ENCODE peak calls at places on chromosomes 13 and 19, in six cellular contexts. V is heart right ventricle, C is aorta, L is small intestine, B is body of pancreas, Z is iPS DF 6.9. S is an unnamed sample. For H3K4me1 and H3K36me3, the result is how much of the 10 kb centered on the place peaks cover.

GRCh38 chr13:113172419-113172926 is 14.0 kb downstream of the PROZ start:
- DNase-seq in V (no peak), C (no peak), L (no peak), B (no peak), Z (no peak), S (no peak)

GRCh38 chr19:45473366-45474190 is 5.8 kb downstream of the FOSB start:
- DNase-seq in V (no peak), C (no peak), L (no peak), B (no peak), Z (no peak), S (no peak)

GRCh38 chr13:26784704-26785639 is 24.4 kb upstream of the GPR12 start:
- DNase-seq in V (no peak), C (peak), L (no peak), B (no peak), Z (no peak), S (no peak)

GRCh38 chr13:98890186-98890585 is 87.7 kb downstream of the DOCK9 start:
- DNase-seq in V (no peak), C (no peak), L (peak), B (no peak), Z (no peak), S (peak)

GRCh38 chr13:31850041-31850440 is 110.7 kb downstream of the RXFP2 start:
- DNase-seq in V (no peak), C (no peak), L (no peak), B (no peak), Z (no peak), S (no peak)

GRCh38 chr13:22063416-22064124 is 392.7 kb downstream of the FGF9 start:
- DNase-seq in V (no peak), C (no peak), L (no peak), B (no peak), Z (no peak), S (no peak)

GRCh38 chr19:15115762-15116615 is 8.8 kb downstream of the SYDE1 start:
- DNase-seq in V (no peak), C (peak), L (no peak), B (no peak), Z (no peak), S (no peak)

GRCh38 chr13:67383358-67383757 is 153.2 kb upstream of the PCDH9 start:
- DNase-seq in V (no peak), C (no peak), L (no peak), B (peak), Z (no peak), S (peak)

GRCh38 chr13:92564942-92565341 is 661.7 kb upstream of the GPC6 start:
- DNase-seq in V (no peak), C (no peak), L (no peak), B (no peak), Z (no peak), S (no peak)

GRCh38 chr19:15161028-15161984 is 39.5 kb downstream of the NOTCH3 start:
- DNase-seq in V (no peak), C (no peak), L (peak), B (no peak), Z (no peak), S (peak)

DNA sequence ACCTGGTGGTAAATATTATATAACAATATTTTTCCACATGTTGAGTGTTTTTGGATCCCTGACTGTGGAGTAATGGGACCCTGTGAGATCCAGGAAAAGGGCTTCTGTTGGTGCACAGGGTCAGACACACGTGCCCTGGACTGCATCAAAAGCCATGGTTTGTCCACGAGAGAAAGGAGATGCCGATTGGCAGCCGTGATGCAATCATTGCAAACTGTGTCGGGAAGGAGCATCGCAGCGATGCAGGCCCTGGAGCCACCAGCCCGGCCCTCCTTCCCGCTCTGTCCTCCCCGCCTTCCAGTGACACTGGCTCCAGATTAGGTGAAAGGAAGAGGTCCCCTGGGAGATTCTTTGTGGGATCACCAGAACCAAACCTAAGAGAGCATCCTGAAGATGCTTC is 9.1 kb downstream of the COL4A2 start:
- DNase-seq in V (no peak), C (no peak), L (no peak), B (no peak), Z (no peak), S (no peak)
- H3K4me1 ChIP-seq in V (under half), C (under half), L (under half), B (under half), Z (under half), S (under half)

DNA sequence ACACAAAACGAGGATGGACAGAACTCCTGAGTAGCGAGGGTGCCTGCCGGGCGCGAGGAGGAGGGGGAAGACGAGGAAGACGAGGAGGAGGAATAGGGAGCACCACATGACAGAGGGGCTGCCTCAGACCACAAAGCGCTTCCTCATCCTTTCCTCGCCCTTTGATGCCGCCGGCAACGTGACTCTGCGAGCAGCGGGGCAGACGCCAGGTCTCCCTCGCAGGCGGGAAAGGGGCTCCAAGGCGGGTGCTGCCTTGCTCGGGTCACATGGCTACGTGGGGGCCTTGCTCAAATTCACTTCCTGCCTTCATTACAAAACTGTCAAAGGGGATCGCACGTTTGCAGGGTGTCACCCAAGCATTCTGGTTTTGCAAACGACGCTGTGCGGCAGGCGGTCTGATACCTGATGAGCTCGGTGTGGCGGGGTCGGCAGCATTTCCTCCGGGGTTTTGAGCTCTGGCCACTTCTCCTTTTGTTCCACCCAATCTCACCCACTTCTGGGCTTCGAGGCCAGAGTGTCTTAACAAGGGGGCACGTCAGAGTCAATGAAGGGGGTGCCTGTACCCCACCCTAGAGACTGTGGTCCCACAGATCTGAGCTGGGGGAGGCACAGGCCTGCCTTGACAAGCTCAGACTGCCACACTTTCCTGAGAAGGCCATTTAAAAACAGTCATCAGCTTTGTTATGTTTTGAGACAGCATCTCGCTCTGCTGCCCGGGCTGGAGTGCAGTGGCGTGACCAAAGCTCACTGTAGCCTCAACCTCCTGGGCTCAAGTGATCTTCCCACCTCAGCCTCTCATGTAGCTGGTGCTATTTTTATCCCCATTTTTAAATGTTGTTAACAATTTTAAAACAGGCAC is 14.9 kb downstream of the MAP2K2 start:
- DNase-seq in V (no peak), C (peak), L (peak), B (no peak), Z (no peak), S (no peak)
- H3K36me3 ChIP-seq in V (half or more), C (under half), L (under half), B (under half), Z (under half), S (under half)

DNA sequence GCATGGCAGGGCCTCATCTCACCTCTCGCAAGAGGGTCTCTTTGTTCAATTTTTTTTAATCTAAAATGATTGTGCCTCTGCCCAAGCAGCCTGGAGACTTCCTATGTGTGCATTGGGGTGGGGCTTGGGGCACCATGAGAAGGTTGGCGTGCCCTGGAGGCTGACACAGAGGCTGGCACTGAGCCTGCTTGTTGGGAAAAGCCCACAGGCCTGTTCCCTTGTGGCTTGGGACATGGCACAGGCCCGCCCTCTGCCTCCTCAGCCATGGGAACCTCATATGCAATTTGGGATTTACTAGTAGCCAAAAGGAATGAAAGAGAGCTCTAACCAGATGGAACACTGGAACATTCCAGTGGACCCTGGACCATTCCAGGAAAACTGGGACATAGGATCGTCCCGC is 8.0 kb downstream of the FXYD3 start:
- DNase-seq in V (no peak), C (peak), L (no peak), B (peak), Z (no peak), S (no peak)
- H3K27ac ChIP-seq in V (peak), C (peak), L (no peak), B (no peak), Z (no peak), S (no peak)

GRCh38 chr19:2089727-2090053 is 6.4 kb downstream of the MOB3A start:
- DNase-seq in V (no peak), C (no peak), L (no peak), B (no peak), Z (no peak), S (no peak)
- H3K4me1 ChIP-seq in V (under half), C (under half), L (under half), B (under half), Z (under half), S (under half)